ENCODE peak calls at places on chromosomes 13 and 19, in five cellular contexts. One of them, this sample, is unnamed.

GRCh38 chr19:6887326-6887725 is at the start of gene ADGRE1:
- DNase-seq in H1: no peak
- DNase-seq in HepG2: no peak
- DNase-seq in HCT116: no peak
- DNase-seq in K562: no peak
- DNase-seq in this sample: no peak

GRCh38 chr19:55118401-55118991 is 1.1 kb upstream of the PPP1R12C start:
- DNase-seq in HCT116: no peak
- DNase-seq in HepG2: no peak
- DNase-seq in K562: peak; percentile 87
- DNase-seq in H1: peak; percentile 94
- DNase-seq in this sample: peak; percentile 43

GRCh38 chr19:18439025-18439909 is 1.3 kb upstream of the ISYNA1 start:
- DNase-seq in HepG2: peak; percentile 72
- DNase-seq in HCT116: no peak
- DNase-seq in H1: no peak
- DNase-seq in K562: peak; percentile 63
- DNase-seq in this sample: no peak

GRCh38 chr13:21868823-21869222 is 197.9 kb downstream of the FGF9 start:
- DNase-seq in HepG2: no peak
- DNase-seq in K562: no peak
- DNase-seq in HCT116: no peak
- DNase-seq in H1: no peak
- DNase-seq in this sample: no peak

GRCh38 chr19:44696939-44697669 is 1.8 kb upstream of the CEACAM16 start:
- DNase-seq in HepG2: no peak
- DNase-seq in HCT116: no peak
- DNase-seq in K562: no peak
- DNase-seq in H1: no peak
- DNase-seq in this sample: no peak

GRCh38 chr13:86000546-86000945 is 201.3 kb upstream of the SLITRK6 start:
- DNase-seq in H1: no peak
- DNase-seq in K562: no peak
- DNase-seq in HCT116: no peak
- DNase-seq in HepG2: no peak
- DNase-seq in this sample: no peak

GRCh38 chr19:33797821-33798633 is 1.4 kb downstream of the KCTD15 start:
- DNase-seq in H1: peak; percentile 74
- DNase-seq in HepG2: no peak
- DNase-seq in HCT116: no peak
- DNase-seq in K562: peak; percentile 84
- DNase-seq in this sample: no peak

GRCh38 chr19:16000024-16000687 is 51.3 kb downstream of the OR10H4 start:
- DNase-seq in HCT116: no peak
- DNase-seq in K562: no peak
- DNase-seq in HepG2: no peak
- DNase-seq in H1: no peak
- DNase-seq in this sample: no peak

GRCh38 chr13:39263033-39263432 is 224.8 kb downstream of the NHLRC3 start:
- DNase-seq in HCT116: peak; percentile 24
- DNase-seq in K562: peak; percentile 40
- DNase-seq in HepG2: peak; percentile 23
- DNase-seq in H1: peak; percentile 67
- DNase-seq in this sample: no peak

GRCh38 chr19:21317821-21318220 is 11.4 kb downstream of the ZNF708 start:
- DNase-seq in HCT116: no peak
- DNase-seq in H1: no peak
- DNase-seq in HepG2: no peak
- DNase-seq in K562: no peak
- DNase-seq in this sample: no peak
- H3K4me1 ChIP-seq in HCT116: no peaks in the 10 kb centered on the region
- H3K4me1 ChIP-seq in H1: peaks cover 7% of the 10 kb centered on the region
- H3K4me1 ChIP-seq in HepG2: peaks cover 17% of the 10 kb centered on the region
- H3K4me1 ChIP-seq in K562: peaks cover 2% of the 10 kb centered on the region
- H3K4me1 ChIP-seq in this sample: no peaks in the 10 kb centered on the region

DNA sequence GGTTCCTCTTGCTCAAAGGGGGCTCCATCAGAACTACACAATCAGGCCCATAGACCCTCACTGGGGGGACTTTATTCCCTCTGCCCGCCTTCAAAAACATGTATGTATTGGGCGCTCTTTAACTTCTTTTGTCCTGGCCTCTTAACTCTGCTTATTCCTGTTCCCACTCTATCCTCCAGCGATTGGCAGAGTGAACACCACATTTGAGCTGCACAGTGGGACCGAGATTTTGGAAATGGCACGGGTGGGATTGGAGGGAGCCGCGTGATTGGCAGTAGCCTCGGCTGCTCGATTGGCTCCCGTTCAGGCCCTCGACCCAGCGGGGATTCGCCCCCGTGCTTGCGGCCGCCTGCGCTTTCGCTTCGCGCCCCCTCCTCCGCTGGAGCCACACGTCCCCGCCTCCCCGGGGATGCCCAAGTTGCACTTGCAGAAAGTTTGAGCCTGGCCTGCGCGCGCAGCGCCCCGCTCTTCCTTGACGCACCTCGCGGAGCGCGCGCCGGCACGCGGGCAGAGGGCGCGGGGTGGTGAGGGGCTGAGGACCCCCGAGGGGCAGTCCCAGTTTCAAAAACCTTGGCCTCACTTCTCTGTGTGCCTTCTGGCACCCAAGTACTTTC is at the start of gene ZIC5:
- DNase-seq in HCT116: no peak
- DNase-seq in K562: no peak
- DNase-seq in H1: peak; percentile 93
- DNase-seq in HepG2: no peak
- DNase-seq in this sample: no peak
- H3K27me3 ChIP-seq in HCT116: no peaks in the 10 kb centered on the region
- H3K27me3 ChIP-seq in K562: no peaks in the 10 kb centered on the region
- H3K27me3 ChIP-seq in H1: no peaks in the 10 kb centered on the region
- H3K27me3 ChIP-seq in HepG2: peaks cover 46% of the 10 kb centered on the region
- H3K27me3 ChIP-seq in this sample: peaks cover 76% of the 10 kb centered on the region

GRCh38 chr13:113398963-113399754 is 35.2 kb upstream of the GRTP1 start:
- DNase-seq in H1: no peak
- DNase-seq in HepG2: no peak
- DNase-seq in HCT116: no peak
- DNase-seq in K562: no peak
- DNase-seq in this sample: no peak
- TF ChIP-seq ZNF274 in H1: no peak
- TF ChIP-seq ZNF274 in HepG2: no peak
- TF ChIP-seq ZNF274 in HCT116: no peak
- TF ChIP-seq ZNF274 in K562: no peak
- TF ChIP-seq ZNF274 in this sample: no peak

GRCh38 chr19:2236285-2237050 is at the start of the genes PLEKHJ1 and SF3A2:
- DNase-seq in K562: peak; percentile 98
- DNase-seq in HCT116: peak; percentile 94
- DNase-seq in H1: peak; percentile 99
- DNase-seq in HepG2: peak; percentile 96
- DNase-seq in this sample: peak; percentile 96
- H3K4me1 ChIP-seq in K562: peaks cover 28% of the 10 kb centered on the region
- H3K4me1 ChIP-seq in HCT116: peaks cover 50% of the 10 kb centered on the region
- H3K4me1 ChIP-seq in H1: no peaks in the 10 kb centered on the region
- H3K4me1 ChIP-seq in HepG2: peaks cover 75% of the 10 kb centered on the region
- H3K4me1 ChIP-seq in this sample: peaks cover 41% of the 10 kb centered on the region

GRCh38 chr13:108962652-108963051 is 333.2 kb downstream of the MYO16 start:
- DNase-seq in H1: no peak
- DNase-seq in K562: no peak
- DNase-seq in HepG2: no peak
- DNase-seq in HCT116: no peak
- DNase-seq in this sample: no peak
- H3K27me3 ChIP-seq in H1: no peaks in the 10 kb centered on the region
- H3K27me3 ChIP-seq in K562: no peaks in the 10 kb centered on the region
- H3K27me3 ChIP-seq in HepG2: no peaks in the 10 kb centered on the region
- H3K27me3 ChIP-seq in HCT116: no peaks in the 10 kb centered on the region
- H3K27me3 ChIP-seq in this sample: no peaks in the 10 kb centered on the region

GRCh38 chr13:96191367-96191766 is 101.5 kb downstream of the HS6ST3 start:
- DNase-seq in K562: no peak
- DNase-seq in HepG2: no peak
- DNase-seq in H1: no peak
- DNase-seq in HCT116: no peak
- DNase-seq in this sample: no peak
- TF ChIP-seq ZNF274 in K562: no peak
- TF ChIP-seq ZNF274 in HepG2: no peak
- TF ChIP-seq ZNF274 in H1: no peak
- TF ChIP-seq ZNF274 in HCT116: no peak
- TF ChIP-seq ZNF274 in this sample: no peak